ENCODE peak calls at places on chromosomes 12 and 14, in five cellular contexts. T, Y, C, L and K are unnamed samples.

GRCh38 chr12:108560321-108560721 is 652 bp downstream of the SART3 start:
- DNase-seq in T (no peak), C (no peak), L (peak), Y (no peak), K (no peak)

GRCh38 chr12:104154286-104154685 is 16.3 kb upstream of the NFYB start:
- DNase-seq in L (no peak), Y (no peak), T (no peak), C (no peak), K (no peak)

GRCh38 chr14:69661194-69661537 is 49.8 kb downstream of the SUSD6 start:
- DNase-seq in T (no peak), C (no peak), Y (no peak), L (no peak), K (no peak)

GRCh38 chr12:51836012-51836832 is 12.3 kb downstream of the FIGNL2 start:
- DNase-seq in Y (no peak), L (no peak), C (no peak), T (no peak), K (peak)

GRCh38 chr12:121819212-121819949 is 15.6 kb downstream of the SETD1B start:
- DNase-seq in T (no peak), C (no peak), Y (no peak), L (no peak), K (no peak)

GRCh38 chr12:44921736-44922135 is 45.6 kb upstream of the NELL2 start:
- DNase-seq in T (no peak), L (no peak), Y (no peak), C (no peak), K (no peak)

GRCh38 chr12:105561981-105562726 is 231.7 kb downstream of the C12orf75 start:
- DNase-seq in T (no peak), C (no peak), L (no peak), Y (peak), K (no peak)

GRCh38 chr12:82090188-82090587 is 268.0 kb downstream of the CCDC59 start:
- DNase-seq in L (no peak), C (no peak), T (no peak), Y (no peak), K (no peak)

GRCh38 chr12:33828326-33828725 is 194.0 kb upstream of the ALG10 start:
- DNase-seq in T (no peak), L (no peak), Y (no peak), C (no peak), K (no peak)

GRCh38 chr12:51874013-51874412 is 13.9 kb upstream of the ANKRD33 start:
- DNase-seq in L (no peak), C (no peak), Y (no peak), T (no peak), K (no peak)

GRCh38 chr14:71248204-71248603 is 340.9 kb downstream of the PCNX1 start:
- DNase-seq in L (no peak), C (no peak), T (no peak), Y (no peak), K (no peak)

GRCh38 chr12:51601241-51601640 is 10.2 kb downstream of the SCN8A start:
- DNase-seq in L (no peak), C (no peak), Y (no peak), T (no peak), K (no peak)

GRCh38 chr14:54815016-54815415 is 87.6 kb downstream of the GCH1 start:
- DNase-seq in Y (no peak), C (no peak), T (no peak), L (no peak), K (no peak)
- TF ChIP-seq ESRRA in Y (no peak), C (no peak), T (no peak), L (no peak), K (no peak)

DNA sequence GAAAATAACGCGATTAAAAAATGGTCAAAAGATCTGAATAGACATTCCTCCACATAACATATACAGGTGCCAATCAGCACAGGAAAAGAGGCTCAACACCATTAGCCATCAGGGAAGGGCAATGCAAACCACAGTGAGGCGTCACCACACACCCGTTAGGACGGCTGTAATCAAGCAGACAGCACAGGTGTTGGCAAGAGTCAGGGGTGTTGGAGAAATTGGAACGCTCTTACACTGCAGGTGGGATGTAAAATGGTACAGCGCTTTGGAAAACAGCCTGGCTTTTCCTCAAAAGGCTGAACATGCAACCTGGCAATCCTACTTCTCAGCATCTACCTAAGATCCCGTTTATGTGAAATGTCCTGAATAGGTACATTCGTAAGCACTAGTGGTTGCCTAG is 21.5 kb upstream of the MMP17 start:
- DNase-seq in L (no peak), Y (no peak), C (no peak), T (no peak), K (no peak)
- TF ChIP-seq USF2 in L (no peak), Y (no peak), C (no peak), T (no peak), K (no peak)

DNA sequence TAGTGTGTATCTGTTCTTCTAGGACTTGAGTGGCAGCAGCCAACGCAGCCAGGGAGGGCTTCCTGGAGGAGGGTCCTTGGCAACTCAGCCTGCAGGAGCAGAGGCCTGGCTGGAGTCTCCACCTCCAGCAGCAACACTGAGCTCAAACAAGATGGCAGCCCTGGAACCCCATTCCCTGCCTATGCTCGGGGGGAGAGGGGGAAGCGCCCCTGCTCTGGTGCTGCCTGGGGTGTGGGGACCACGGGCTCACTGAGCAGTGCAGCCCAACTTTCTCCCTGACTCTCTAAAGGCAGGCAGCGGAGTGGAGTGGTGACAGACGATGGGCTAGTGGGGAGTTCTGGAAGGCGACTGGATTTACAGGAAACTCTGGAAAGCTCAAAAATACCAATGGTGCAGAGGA is 160.7 kb downstream of the CALM1 start:
- DNase-seq in Y (no peak), T (no peak), C (no peak), L (no peak), K (no peak)
- TF ChIP-seq ESRRA in Y (no peak), T (no peak), C (no peak), L (no peak), K (no peak)

DNA sequence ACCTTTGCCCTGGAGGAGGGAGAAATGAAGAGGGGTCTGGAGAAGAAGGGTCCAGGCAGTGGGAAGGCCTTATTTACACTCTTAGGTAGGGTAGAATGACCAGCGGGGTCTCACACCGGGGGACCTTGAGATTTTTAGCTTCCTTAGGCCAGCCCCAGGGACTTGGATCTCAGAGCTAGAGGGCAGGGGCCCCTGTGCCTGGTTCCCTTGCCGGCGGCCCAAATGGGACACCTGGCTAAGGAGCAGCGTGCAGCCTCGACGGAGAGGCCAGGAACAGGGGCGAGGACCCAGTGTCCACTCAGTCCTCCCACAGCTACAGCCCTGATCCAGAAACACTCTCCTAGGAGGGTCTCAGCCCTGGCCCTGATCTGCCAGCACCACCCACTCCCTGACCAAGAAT is 41.8 kb downstream of the DIO3 start:
- DNase-seq in C (no peak), T (no peak), Y (no peak), L (no peak), K (no peak)
- TF ChIP-seq USF2 in C (no peak), T (no peak), Y (no peak), L (no peak), K (no peak)

GRCh38 chr14:83638725-83639124 is 1891.2 kb upstream of the FLRT2 start:
- DNase-seq in T (no peak), L (peak), C (no peak), Y (no peak), K (no peak)
- TF ChIP-seq ESRRA in T (no peak), L (no peak), C (no peak), Y (no peak), K (no peak)

DNA sequence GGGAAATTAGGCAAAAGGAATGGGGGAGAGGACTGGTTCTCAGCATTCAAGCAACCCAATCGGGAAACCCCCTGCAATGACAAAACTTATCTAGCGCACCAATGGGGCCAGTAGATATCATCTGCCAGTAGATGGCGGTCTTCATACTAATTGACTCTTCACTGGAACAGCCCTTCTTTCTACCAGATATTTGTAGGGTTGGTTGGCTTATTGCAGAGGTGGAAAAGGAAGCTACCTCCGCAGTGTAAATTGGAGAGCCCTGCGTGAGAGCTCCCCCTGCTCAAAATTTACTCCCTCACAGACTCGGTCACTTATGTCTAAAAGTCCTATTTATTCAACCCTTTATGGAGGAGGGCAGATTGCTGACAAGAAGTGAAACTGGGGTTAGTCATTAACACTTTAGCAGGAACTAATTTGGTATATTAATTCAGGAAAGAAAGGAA is 166.1 kb upstream of the CCND2 start:
- DNase-seq in T (peak), Y (peak), C (peak), L (peak), K (peak)
- TF ChIP-seq USF2 in T (no peak), Y (no peak), C (no peak), L (no peak), K (no peak)

DNA sequence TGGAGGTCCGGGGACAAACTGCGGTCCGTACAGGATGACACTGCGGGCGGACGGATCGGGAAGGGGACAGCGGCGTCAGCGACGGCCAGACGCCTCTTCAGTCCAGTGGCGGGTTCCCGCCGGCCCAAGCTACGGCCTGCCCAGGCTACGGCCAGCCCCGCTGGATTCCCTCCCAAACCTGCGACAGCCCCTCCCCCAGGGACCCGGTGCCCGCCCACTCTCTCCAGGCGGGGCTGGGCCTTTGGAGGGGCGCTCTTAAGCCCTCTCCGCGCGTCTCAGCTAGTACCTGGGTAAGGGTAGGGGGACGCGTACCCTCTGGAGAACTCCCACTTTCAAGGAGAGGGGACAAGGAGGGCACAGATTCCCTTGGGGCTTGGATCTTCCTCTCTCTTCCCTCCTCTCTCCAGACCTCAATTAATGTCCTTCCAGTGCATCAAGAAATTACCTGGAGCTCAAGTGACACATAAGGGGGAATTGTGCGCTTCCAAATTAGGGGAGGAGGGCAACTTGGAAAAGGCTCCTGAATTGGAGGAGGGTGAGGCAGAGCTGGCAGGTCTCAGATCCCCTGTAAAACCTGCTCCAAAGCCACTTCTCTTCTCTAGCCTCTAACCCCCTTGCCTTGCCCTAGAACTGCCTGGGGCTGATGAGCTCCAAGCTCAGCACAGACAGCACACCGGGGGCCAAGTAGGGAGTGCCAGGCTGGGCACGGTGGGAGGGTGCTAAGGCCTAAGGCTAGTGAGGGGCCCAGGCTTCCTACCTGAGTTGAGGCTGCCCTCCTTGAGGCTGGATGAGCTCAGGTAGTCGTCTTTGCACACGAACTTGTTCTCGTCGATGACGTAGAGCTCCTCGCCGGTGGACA is 3.1 kb downstream of the LHX5 start:
- DNase-seq in T (no peak), L (no peak), Y (no peak), C (peak), K (peak)
- TF ChIP-seq ESRRA in T (no peak), L (no peak), Y (no peak), C (no peak), K (no peak)

GRCh38 chr14:103731916-103732867 is 16.6 kb downstream of the ZFYVE21 start:
- DNase-seq in C (no peak), T (no peak), Y (no peak), L (no peak), K (no peak)

GRCh38 chr14:103731481-103731880 is 15.9 kb downstream of the ZFYVE21 start:
- DNase-seq in L (no peak), Y (no peak), C (no peak), T (no peak), K (no peak)

GRCh38 chr14:103728721-103729120 is 13.1 kb downstream of the ZFYVE21 start:
- DNase-seq in L (no peak), C (no peak), Y (no peak), T (no peak), K (no peak)

GRCh38 chr14:103729496-103730448 is 14.2 kb downstream of the ZFYVE21 start:
- DNase-seq in L (no peak), T (no peak), C (no peak), Y (no peak), K (no peak)

DNA sequence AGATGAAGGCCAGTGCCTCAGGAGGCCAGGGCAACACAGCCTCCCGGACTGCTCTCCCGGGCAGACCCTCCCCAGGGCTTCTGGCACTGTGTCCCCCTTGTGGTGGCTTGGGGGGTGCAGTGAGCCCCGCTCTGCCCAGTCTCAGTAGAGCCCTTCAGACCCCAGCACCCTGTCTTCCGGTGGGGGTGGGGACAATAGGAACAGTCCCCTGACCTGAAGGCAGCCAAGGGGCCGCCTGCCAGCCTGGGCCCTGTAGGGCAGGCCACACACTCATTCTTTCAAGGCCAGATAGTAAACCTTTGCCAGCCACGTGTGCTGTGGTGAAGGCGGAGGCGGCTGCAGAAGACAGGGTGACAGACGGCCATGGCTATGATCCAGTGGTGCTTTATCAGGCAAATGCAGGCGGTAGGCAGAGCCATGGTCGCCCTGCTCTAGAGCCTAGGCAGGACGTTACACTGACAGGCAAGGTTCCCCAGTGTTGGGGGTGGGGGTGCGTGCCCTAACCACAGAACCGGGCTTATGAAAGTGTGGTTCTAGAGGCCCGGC is 15.0 kb downstream of the ZFYVE21 start:
- DNase-seq in L (no peak), Y (no peak), T (no peak), C (peak), K (no peak)
- TF ChIP-seq USF2 in L (no peak), Y (no peak), T (no peak), C (peak), K (no peak)